ENCODE peak calls at places on chromosomes 3 and 15, in six cellular contexts. E, M, G, N, D and S are unnamed samples. For H3K36me3, the result is how much of the 10 kb centered on the place peaks cover.

GRCh38 chr3:89104499-89104898 is 2.9 kb upstream of the EPHA3 start:
- DNase-seq in M (no peak), D (no peak), G (no peak), E (no peak), N (no peak), S (no peak)

GRCh38 chr3:29565236-29565635 is 284.4 kb downstream of the RBMS3 start:
- DNase-seq in M (no peak), E (no peak), N (no peak), G (no peak), D (no peak), S (no peak)

GRCh38 chr15:63918317-63918672 is 84.5 kb upstream of the HERC1 start:
- DNase-seq in N (peak), M (no peak), G (no peak), D (no peak), E (no peak), S (peak)

GRCh38 chr15:72237286-72238224 is 6.6 kb upstream of the PKM start:
- DNase-seq in G (peak), E (peak), D (peak), N (peak), M (peak), S (peak)

GRCh38 chr3:177599331-177599730 is 402.0 kb upstream of the TBL1XR1 start:
- DNase-seq in M (no peak), N (no peak), D (no peak), G (no peak), E (no peak), S (peak)

GRCh38 chr15:35060591-35060990 is 24.5 kb downstream of the NANOGP8 start:
- DNase-seq in N (no peak), E (no peak), G (no peak), D (no peak), M (no peak), S (no peak)

GRCh38 chr3:105805402-105805801 is 63.4 kb downstream of the CBLB start:
- DNase-seq in E (no peak), M (no peak), D (no peak), G (no peak), N (no peak), S (no peak)

GRCh38 chr15:40328711-40329240 is 5.3 kb downstream of the INAFM2 start:
- DNase-seq in G (no peak), M (no peak), D (no peak), N (no peak), E (no peak), S (no peak)

GRCh38 chr15:31265871-31266711 is 60.5 kb upstream of the KLF13 start:
- DNase-seq in G (peak), E (peak), M (peak), D (no peak), N (peak), S (no peak)

GRCh38 chr3:178634975-178635374 is 98.7 kb downstream of the KCNMB2 start:
- DNase-seq in E (no peak), G (no peak), M (no peak), D (no peak), N (peak), S (no peak)

GRCh38 chr15:40333922-40334492 is 6.7 kb downstream of the CCDC9B start:
- DNase-seq in G (no peak), E (peak), M (peak), N (peak), D (peak), S (peak)

GRCh38 chr3:126527455-126528211 is 3.7 kb downstream of the CHST13 start:
- DNase-seq in E (peak), N (no peak), D (no peak), G (no peak), M (no peak), S (no peak)

GRCh38 chr15:62456011-62456920 is 291.2 kb upstream of the C2CD4B start:
- DNase-seq in E (no peak), G (no peak), D (no peak), N (no peak), M (no peak), S (no peak)

GRCh38 chr3:174023445-174023844 is 625.9 kb downstream of the NLGN1 start:
- DNase-seq in D (no peak), N (no peak), G (no peak), M (no peak), E (no peak), S (no peak)

GRCh38 chr15:52095597-52096262 is 16.8 kb downstream of the BCL2L10 start:
- DNase-seq in E (no peak), N (no peak), D (no peak), G (no peak), M (peak), S (peak)

GRCh38 chr3:146163584-146163983 is 2.6 kb upstream of the PLOD2 start:
- DNase-seq in G (no peak), E (no peak), D (no peak), N (no peak), M (no peak), S (peak)

GRCh38 chr3:194150252-194150934 is 14.4 kb downstream of the HES1 start:
- DNase-seq in D (no peak), N (peak), M (no peak), G (no peak), E (no peak), S (peak)

GRCh38 chr3:10888523-10889081 is 72.6 kb downstream of the SLC6A11 start:
- DNase-seq in E (no peak), M (no peak), D (no peak), N (no peak), G (no peak), S (peak)

GRCh38 chr3:122982202-122983185 is 45.1 kb downstream of the SEMA5B start:
- DNase-seq in M (no peak), N (peak), D (no peak), E (no peak), G (no peak), S (no peak)

GRCh38 chr15:53454843-53455721 is 304.4 kb downstream of the WDR72 start:
- DNase-seq in E (no peak), N (no peak), D (no peak), M (no peak), G (no peak), S (no peak)

GRCh38 chr15:91445701-91446100 is 345.6 kb downstream of the SV2B start:
- DNase-seq in G (no peak), D (no peak), E (no peak), N (no peak), M (no peak), S (peak)

GRCh38 chr15:68676926-68677325 is 98.1 kb downstream of the CORO2B start:
- DNase-seq in D (no peak), N (no peak), M (no peak), E (no peak), G (no peak), S (no peak)

GRCh38 chr3:98799479-98799878 is 36.3 kb downstream of the ST3GAL6 start:
- DNase-seq in M (no peak), D (no peak), N (no peak), E (no peak), G (no peak), S (peak)

GRCh38 chr3:98796334-98796733 is 33.2 kb downstream of the ST3GAL6 start:
- DNase-seq in G (no peak), N (no peak), D (no peak), E (no peak), M (no peak), S (no peak)

GRCh38 chr3:98798820-98799219 is 35.7 kb downstream of the ST3GAL6 start:
- DNase-seq in E (no peak), G (no peak), M (no peak), D (no peak), N (no peak), S (no peak)

GRCh38 chr3:98800401-98800800 is 37.3 kb downstream of the ST3GAL6 start:
- DNase-seq in G (no peak), N (no peak), E (no peak), D (no peak), M (no peak), S (peak)

DNA sequence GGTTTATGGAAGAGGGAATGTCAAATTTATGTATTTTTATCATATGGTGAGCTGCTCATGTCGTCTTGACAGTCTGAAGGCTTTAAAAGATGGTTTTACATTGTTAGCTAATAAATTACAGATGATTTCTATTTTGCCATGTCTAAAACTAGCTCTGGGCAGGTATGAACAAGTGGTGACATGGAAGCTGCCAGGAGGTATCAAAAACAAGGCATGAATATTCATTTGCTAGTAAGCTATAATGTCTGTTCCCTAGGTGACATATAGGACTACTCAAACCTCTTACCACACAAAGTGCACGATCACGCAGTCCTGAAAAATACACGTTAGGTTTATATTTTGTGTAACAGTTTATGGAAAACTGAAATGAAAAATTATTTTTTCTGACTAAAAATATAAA is 34.8 kb downstream of the ST3GAL6 start:
- DNase-seq in M (no peak), E (no peak), N (no peak), G (no peak), D (no peak), S (peak)
- H3K36me3 ChIP-seq in M (under half), E (under half), N (under half), G (under half), D (under half), S (under half)

DNA sequence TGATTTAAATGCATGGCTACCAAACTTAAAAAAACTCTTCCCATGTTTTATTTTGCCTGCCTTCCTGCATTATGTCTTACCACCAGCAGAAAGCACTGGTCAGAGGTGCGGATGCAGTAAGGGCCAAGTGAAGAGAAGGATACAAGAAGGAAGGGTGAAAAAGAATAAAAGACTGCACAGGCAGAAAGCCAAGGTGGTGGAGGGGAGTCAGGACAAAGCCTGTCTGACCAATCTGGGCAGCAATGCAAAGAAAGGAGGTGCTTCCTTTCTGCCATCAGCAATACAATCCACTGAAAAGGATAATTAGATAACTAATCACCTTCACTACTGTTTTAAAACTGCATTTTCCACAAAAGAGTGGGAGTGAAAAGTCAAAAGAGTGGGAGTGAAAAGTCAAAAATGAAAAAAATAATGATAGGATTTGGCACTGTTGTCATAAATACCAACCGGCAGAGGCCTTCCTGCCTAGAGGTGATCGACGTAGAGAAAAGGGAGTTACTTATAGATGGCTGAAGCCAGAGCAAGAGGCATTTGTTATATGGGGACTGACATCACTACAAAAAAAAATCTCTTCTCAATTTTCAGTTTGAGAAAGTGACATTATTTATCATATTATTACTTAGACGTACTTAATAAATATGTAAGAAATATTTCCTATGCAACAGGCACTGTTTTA is 385.3 kb downstream of the TBC1D5 start:
- DNase-seq in E (no peak), M (no peak), N (no peak), G (no peak), D (no peak), S (no peak)
- H3K36me3 ChIP-seq in E (under half), M (under half), N (under half), G (under half), D (under half), S (under half)

DNA sequence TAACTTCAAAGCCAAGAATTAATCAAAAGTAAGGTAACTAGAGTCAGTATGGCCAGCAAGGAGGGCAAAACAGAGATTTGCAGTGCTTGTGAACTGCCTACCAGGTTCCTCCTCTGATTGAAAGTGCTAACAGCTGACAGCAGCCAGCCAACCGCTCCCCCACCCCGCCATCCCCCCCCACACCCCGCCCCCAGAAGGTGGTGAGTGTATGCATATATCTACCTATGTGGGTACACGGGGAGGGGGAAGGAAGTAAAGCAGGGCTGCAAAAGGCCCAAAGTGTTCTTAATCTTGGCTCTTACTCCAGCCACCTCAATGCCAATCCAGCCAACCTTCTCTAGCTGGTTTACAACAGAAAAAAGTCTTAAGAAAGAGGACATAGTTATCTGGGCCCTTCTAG is 50.7 kb downstream of the RAF1 start:
- DNase-seq in G (no peak), M (no peak), E (no peak), D (no peak), N (no peak), S (no peak)
- H3K36me3 ChIP-seq in G (half or more), M (under half), E (under half), D (under half), N (under half), S (under half)

GRCh38 chr15:76221085-76221767 is 90.0 kb downstream of the ETFA start:
- DNase-seq in E (no peak), G (no peak), N (no peak), M (no peak), D (no peak), S (no peak)

GRCh38 chr15:76222159-76222558 is 89.1 kb downstream of the ETFA start:
- DNase-seq in N (no peak), G (no peak), D (no peak), E (no peak), M (no peak), S (no peak)

GRCh38 chr15:76217867-76218217 is 93.4 kb downstream of the ETFA start:
- DNase-seq in G (no peak), N (no peak), D (no peak), M (no peak), E (no peak), S (no peak)

DNA sequence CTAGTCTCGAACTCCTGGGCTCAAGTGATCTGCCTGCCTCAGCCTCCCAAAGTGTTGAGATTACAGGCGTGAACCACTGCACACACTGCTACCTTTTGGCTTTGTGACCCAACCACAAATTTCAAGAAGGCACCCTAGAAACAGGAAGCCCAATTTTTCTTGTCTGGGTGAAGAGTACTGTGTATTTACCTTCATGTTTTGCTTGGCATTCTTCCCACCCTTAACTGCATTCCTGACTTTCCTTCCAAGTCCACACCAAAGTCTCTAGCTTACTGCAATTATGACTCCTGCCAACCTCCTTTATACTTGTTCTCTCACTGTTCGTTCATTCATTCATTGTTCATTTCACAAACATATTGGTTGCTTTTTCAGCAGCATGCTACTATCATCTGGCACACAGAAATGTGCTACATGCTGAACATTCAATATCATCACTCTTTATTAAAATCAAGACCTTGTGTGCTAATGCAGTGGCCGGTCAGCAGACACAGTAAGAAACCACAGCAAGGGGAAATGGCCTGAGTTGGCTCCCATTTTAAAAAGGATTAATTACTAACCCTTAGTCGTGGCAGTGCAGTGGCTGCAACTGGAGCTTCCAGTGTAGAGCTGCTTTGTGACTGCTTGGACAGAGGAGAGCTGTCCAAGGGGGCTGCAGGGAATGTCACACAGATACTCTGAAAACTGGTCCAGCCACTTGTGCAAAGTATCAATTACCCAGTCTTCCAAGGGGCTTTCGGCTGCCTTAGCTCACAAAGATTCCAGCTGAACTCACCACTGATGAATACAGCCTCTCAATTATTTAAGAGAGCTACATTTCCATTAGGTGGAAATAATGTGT is 94.0 kb downstream of the ETFA start:
- DNase-seq in N (no peak), D (no peak), E (no peak), G (no peak), M (no peak), S (peak)
- H3K36me3 ChIP-seq in N (under half), D (under half), E (under half), G (under half), M (under half), S (under half)

GRCh38 chr15:57541271-57541670 is 50.4 kb upstream of the MYZAP start:
- DNase-seq in E (no peak), G (no peak), M (no peak), N (no peak), D (no peak), S (no peak)
- H3K36me3 ChIP-seq in E (under half), G (under half), M (under half), N (under half), D (under half), S (under half)

GRCh38 chr3:46925585-46925934 is 48.0 kb downstream of the PTH1R start:
- DNase-seq in E (peak), M (no peak), G (no peak), N (no peak), D (no peak), S (no peak)

GRCh38 chr3:46926871-46927717 is 49.5 kb downstream of the CCDC12 start:
- DNase-seq in E (peak), M (no peak), D (no peak), G (no peak), N (peak), S (no peak)

GRCh38 chr3:46926039-46926438 is 48.5 kb downstream of the PTH1R start:
- DNase-seq in E (peak), M (no peak), N (no peak), D (no peak), G (no peak), S (no peak)

GRCh38 chr3:46927718-46928073 is 48.8 kb downstream of the CCDC12 start:
- DNase-seq in M (no peak), D (no peak), G (no peak), E (peak), N (no peak), S (no peak)

GRCh38 chr3:46926447-46926846 is 48.9 kb downstream of the PTH1R start:
- DNase-seq in E (peak), D (no peak), G (no peak), N (no peak), M (no peak), S (no peak)
- H3K36me3 ChIP-seq in E (under half), D (under half), G (half or more), N (under half), M (under half), S (under half)

GRCh38 chr15:70077436-70077835 is 20.3 kb downstream of the TLE3 start:
- DNase-seq in N (no peak), G (no peak), D (no peak), E (peak), M (no peak), S (no peak)
- H3K36me3 ChIP-seq in N (under half), G (half or more), D (under half), E (under half), M (under half), S (under half)